ENCODE peak calls at places on chromosomes 4 and X, in five cellular contexts. One of them, this sample, is unnamed.

GRCh38 chr4:126106658-126107057 is 791.9 kb downstream of the FAT4 start:
- DNase-seq in lower lobe of right lung: no peak
- DNase-seq in progenitor cell of endocrine pancreas: no peak
- DNase-seq in A549: no peak
- DNase-seq in cardiac muscle cell: no peak
- DNase-seq in this sample: no peak

GRCh38 chr4:136637071-136637777 is 895.1 kb downstream of the PCDH18 start:
- DNase-seq in lower lobe of right lung: no peak
- DNase-seq in progenitor cell of endocrine pancreas: no peak
- DNase-seq in A549: no peak
- DNase-seq in cardiac muscle cell: peak; percentile 44
- DNase-seq in this sample: peak; percentile 69

GRCh38 chr4:69115851-69116213 is 19.6 kb downstream of the UGT2B7 start:
- DNase-seq in lower lobe of right lung: no peak
- DNase-seq in progenitor cell of endocrine pancreas: no peak
- DNase-seq in A549: no peak
- DNase-seq in cardiac muscle cell: no peak
- DNase-seq in this sample: no peak

GRCh38 chr4:73185903-73186302 is 72.7 kb downstream of the ANKRD17 start:
- DNase-seq in lower lobe of right lung: no peak
- DNase-seq in progenitor cell of endocrine pancreas: no peak
- DNase-seq in A549: no peak
- DNase-seq in cardiac muscle cell: no peak
- DNase-seq in this sample: no peak

GRCh38 chrX:143094501-143095110 is 68.9 kb downstream of the SPANXN4 start:
- DNase-seq in lower lobe of right lung: no peak
- DNase-seq in progenitor cell of endocrine pancreas: no peak
- DNase-seq in A549: no peak
- DNase-seq in cardiac muscle cell: no peak
- DNase-seq in this sample: no peak

GRCh38 chr4:139815646-139816601 is 150.3 kb downstream of the MGST2 start:
- DNase-seq in lower lobe of right lung: no peak
- DNase-seq in progenitor cell of endocrine pancreas: peak; percentile 15
- DNase-seq in A549: no peak
- DNase-seq in cardiac muscle cell: peak; percentile 29
- DNase-seq in this sample: peak; percentile 87

GRCh38 chrX:34300871-34301270 is 168.8 kb upstream of the FAM47A start:
- DNase-seq in lower lobe of right lung: no peak
- DNase-seq in progenitor cell of endocrine pancreas: peak; percentile 38
- DNase-seq in A549: no peak
- DNase-seq in cardiac muscle cell: peak; percentile 74
- DNase-seq in this sample: no peak

GRCh38 chrX:15336023-15336413 is 695 bp upstream of the PIGA start:
- DNase-seq in lower lobe of right lung: peak; percentile 47
- DNase-seq in progenitor cell of endocrine pancreas: no peak
- DNase-seq in A549: peak; percentile 53
- DNase-seq in cardiac muscle cell: peak; percentile 26
- DNase-seq in this sample: no peak

GRCh38 chr4:76703676-76704075 is 194.3 kb downstream of the SOWAHB start:
- DNase-seq in lower lobe of right lung: no peak
- DNase-seq in progenitor cell of endocrine pancreas: no peak
- DNase-seq in A549: no peak
- DNase-seq in cardiac muscle cell: no peak
- DNase-seq in this sample: no peak

GRCh38 chr4:122576261-122577188 is 44.3 kb downstream of the IL21 start:
- DNase-seq in lower lobe of right lung: no peak
- DNase-seq in progenitor cell of endocrine pancreas: no peak
- DNase-seq in A549: peak; percentile 19
- DNase-seq in cardiac muscle cell: peak; percentile 67
- DNase-seq in this sample: no peak

GRCh38 chr4:146834263-146835034 is 111.2 kb downstream of the TTC29 start:
- DNase-seq in lower lobe of right lung: no peak
- DNase-seq in progenitor cell of endocrine pancreas: no peak
- DNase-seq in A549: no peak
- DNase-seq in cardiac muscle cell: no peak
- DNase-seq in this sample: no peak

GRCh38 chr4:17358236-17358635 is 153.7 kb downstream of the QDPR start:
- DNase-seq in lower lobe of right lung: no peak
- DNase-seq in progenitor cell of endocrine pancreas: no peak
- DNase-seq in A549: no peak
- DNase-seq in cardiac muscle cell: no peak
- DNase-seq in this sample: no peak

GRCh38 chrX:38061335-38061734 is 55.0 kb downstream of the SYTL5 start:
- DNase-seq in lower lobe of right lung: no peak
- DNase-seq in progenitor cell of endocrine pancreas: no peak
- DNase-seq in A549: no peak
- DNase-seq in cardiac muscle cell: no peak
- DNase-seq in this sample: no peak

GRCh38 chr4:10173039-10173753 is 56.6 kb upstream of the WDR1 start:
- DNase-seq in lower lobe of right lung: no peak
- DNase-seq in progenitor cell of endocrine pancreas: no peak
- DNase-seq in A549: no peak
- DNase-seq in cardiac muscle cell: no peak
- DNase-seq in this sample: no peak
- TF ChIP-seq CTCF in lower lobe of right lung: no peak
- TF ChIP-seq CTCF in progenitor cell of endocrine pancreas: no peak
- TF ChIP-seq CTCF in A549: no peak
- TF ChIP-seq CTCF in cardiac muscle cell: peak; percentile 45
- TF ChIP-seq CTCF in this sample: no peak

GRCh38 chrX:137171626-137172025 is 137.8 kb upstream of the GPR101 start:
- DNase-seq in lower lobe of right lung: no peak
- DNase-seq in progenitor cell of endocrine pancreas: no peak
- DNase-seq in A549: no peak
- DNase-seq in cardiac muscle cell: no peak
- DNase-seq in this sample: no peak

GRCh38 chrX:137164329-137164728 is 130.5 kb upstream of the GPR101 start:
- DNase-seq in lower lobe of right lung: no peak
- DNase-seq in progenitor cell of endocrine pancreas: no peak
- DNase-seq in A549: no peak
- DNase-seq in cardiac muscle cell: no peak
- DNase-seq in this sample: no peak

GRCh38 chrX:137166591-137166990 is 132.8 kb upstream of the GPR101 start:
- DNase-seq in lower lobe of right lung: no peak
- DNase-seq in progenitor cell of endocrine pancreas: no peak
- DNase-seq in A549: no peak
- DNase-seq in cardiac muscle cell: peak; percentile 15
- DNase-seq in this sample: peak; percentile 20
- TF ChIP-seq CTCF in lower lobe of right lung: no peak
- TF ChIP-seq CTCF in progenitor cell of endocrine pancreas: peak; percentile 53
- TF ChIP-seq CTCF in A549: no peak
- TF ChIP-seq CTCF in cardiac muscle cell: no peak
- TF ChIP-seq CTCF in this sample: peak; percentile 18

DNA sequence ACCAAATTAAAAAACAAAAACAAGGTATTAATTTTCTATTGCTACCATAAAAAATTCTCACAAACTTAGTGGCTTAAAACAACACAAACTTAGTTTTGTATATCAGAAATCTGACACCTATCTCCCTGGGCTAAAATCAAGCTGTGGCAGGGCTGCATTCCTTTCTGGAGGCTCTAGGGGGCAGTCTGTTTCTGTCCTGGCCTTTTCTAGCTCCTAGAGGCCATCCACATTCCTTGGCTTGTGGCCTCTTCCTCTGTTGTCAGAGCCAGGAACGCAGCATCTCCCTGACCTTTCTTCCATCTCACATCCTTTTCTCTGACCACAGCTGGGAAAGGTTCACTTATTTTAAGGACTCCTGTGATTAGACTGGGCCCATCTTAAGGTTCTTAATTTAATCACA is 38.9 kb upstream of the TLR2 start:
- DNase-seq in lower lobe of right lung: no peak
- DNase-seq in progenitor cell of endocrine pancreas: no peak
- DNase-seq in A549: no peak
- DNase-seq in cardiac muscle cell: no peak
- DNase-seq in this sample: no peak
- TF ChIP-seq CTCF in lower lobe of right lung: no peak
- TF ChIP-seq CTCF in progenitor cell of endocrine pancreas: peak; percentile 29
- TF ChIP-seq CTCF in A549: no peak
- TF ChIP-seq CTCF in cardiac muscle cell: peak; percentile 14
- TF ChIP-seq CTCF in this sample: peak; percentile 26

GRCh38 chrX:50978920-50979660 is 68.6 kb downstream of the BMP15 start:
- DNase-seq in lower lobe of right lung: no peak
- DNase-seq in progenitor cell of endocrine pancreas: no peak
- DNase-seq in A549: no peak
- DNase-seq in cardiac muscle cell: no peak
- DNase-seq in this sample: no peak
- TF ChIP-seq CTCF in lower lobe of right lung: no peak
- TF ChIP-seq CTCF in progenitor cell of endocrine pancreas: no peak
- TF ChIP-seq CTCF in A549: no peak
- TF ChIP-seq CTCF in cardiac muscle cell: no peak
- TF ChIP-seq CTCF in this sample: no peak

GRCh38 chr4:112514449-112515277 is 1.3 kb downstream of the NEUROG2 start:
- DNase-seq in lower lobe of right lung: no peak
- DNase-seq in progenitor cell of endocrine pancreas: no peak
- DNase-seq in A549: no peak
- DNase-seq in cardiac muscle cell: no peak
- DNase-seq in this sample: peak; percentile 86
- TF ChIP-seq CTCF in lower lobe of right lung: no peak
- TF ChIP-seq CTCF in progenitor cell of endocrine pancreas: no peak
- TF ChIP-seq CTCF in A549: no peak
- TF ChIP-seq CTCF in cardiac muscle cell: no peak
- TF ChIP-seq CTCF in this sample: no peak

GRCh38 chrX:112368371-112368770 is 285.8 kb upstream of the TRPC5 start:
- DNase-seq in lower lobe of right lung: no peak
- DNase-seq in progenitor cell of endocrine pancreas: no peak
- DNase-seq in A549: no peak
- DNase-seq in cardiac muscle cell: no peak
- DNase-seq in this sample: no peak
- TF ChIP-seq CTCF in lower lobe of right lung: no peak
- TF ChIP-seq CTCF in progenitor cell of endocrine pancreas: peak; percentile 48
- TF ChIP-seq CTCF in A549: no peak
- TF ChIP-seq CTCF in cardiac muscle cell: no peak
- TF ChIP-seq CTCF in this sample: peak; percentile 15

DNA sequence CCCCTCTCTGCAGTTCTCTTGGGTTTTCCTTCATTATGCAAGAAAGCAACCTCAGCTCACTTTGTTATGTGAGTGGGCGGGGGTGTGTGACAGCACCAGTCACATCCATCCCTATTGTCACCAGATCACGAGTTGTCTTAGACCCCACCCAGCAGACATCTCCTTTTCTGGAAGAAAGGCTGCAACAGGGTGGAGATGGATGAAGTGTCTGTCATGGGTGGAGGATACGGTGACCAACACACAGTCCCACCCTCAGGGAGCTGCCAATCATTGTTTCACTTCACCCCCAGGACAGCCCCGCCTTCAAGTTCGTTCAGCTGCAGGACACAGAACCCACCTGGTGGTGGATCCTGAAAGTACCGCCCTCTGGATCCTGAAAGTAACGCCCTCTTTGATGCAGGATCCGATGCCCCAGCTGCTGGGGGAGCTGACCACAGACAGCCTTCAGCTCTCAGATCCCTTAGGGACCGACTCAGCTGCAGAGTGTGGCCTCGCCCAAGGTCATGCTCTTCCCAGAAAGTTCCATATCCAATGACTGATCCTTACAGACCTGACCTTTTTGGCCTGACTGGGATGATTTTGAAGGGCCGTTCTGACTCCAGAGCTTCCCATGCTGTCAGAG is 79.7 kb downstream of the SMIM20 start:
- DNase-seq in lower lobe of right lung: no peak
- DNase-seq in progenitor cell of endocrine pancreas: no peak
- DNase-seq in A549: peak; percentile 13
- DNase-seq in cardiac muscle cell: no peak
- DNase-seq in this sample: peak; percentile 82
- TF ChIP-seq CTCF in lower lobe of right lung: no peak
- TF ChIP-seq CTCF in progenitor cell of endocrine pancreas: peak; percentile 50
- TF ChIP-seq CTCF in A549: no peak
- TF ChIP-seq CTCF in cardiac muscle cell: peak; percentile 41
- TF ChIP-seq CTCF in this sample: peak; percentile 76

GRCh38 chr4:166594326-166594946 is 639.9 kb downstream of the SPOCK3 start:
- DNase-seq in lower lobe of right lung: no peak
- DNase-seq in progenitor cell of endocrine pancreas: peak; percentile 30
- DNase-seq in A549: peak; percentile 15
- DNase-seq in cardiac muscle cell: peak; percentile 77
- DNase-seq in this sample: peak; percentile 25
- TF ChIP-seq CTCF in lower lobe of right lung: no peak
- TF ChIP-seq CTCF in progenitor cell of endocrine pancreas: peak; percentile 88
- TF ChIP-seq CTCF in A549: peak; percentile 51
- TF ChIP-seq CTCF in cardiac muscle cell: peak; percentile 66
- TF ChIP-seq CTCF in this sample: no peak

GRCh38 chr4:71711044-71711984 is 72.6 kb downstream of the GC start:
- DNase-seq in lower lobe of right lung: no peak
- DNase-seq in progenitor cell of endocrine pancreas: no peak
- DNase-seq in A549: no peak
- DNase-seq in cardiac muscle cell: no peak
- DNase-seq in this sample: no peak

GRCh38 chr4:71713611-71714203 is 70.2 kb downstream of the GC start:
- DNase-seq in lower lobe of right lung: no peak
- DNase-seq in progenitor cell of endocrine pancreas: no peak
- DNase-seq in A549: no peak
- DNase-seq in cardiac muscle cell: peak; percentile 63
- DNase-seq in this sample: no peak

GRCh38 chr4:71711985-71712348 is 71.9 kb downstream of the GC start:
- DNase-seq in lower lobe of right lung: no peak
- DNase-seq in progenitor cell of endocrine pancreas: no peak
- DNase-seq in A549: no peak
- DNase-seq in cardiac muscle cell: no peak
- DNase-seq in this sample: no peak

DNA sequence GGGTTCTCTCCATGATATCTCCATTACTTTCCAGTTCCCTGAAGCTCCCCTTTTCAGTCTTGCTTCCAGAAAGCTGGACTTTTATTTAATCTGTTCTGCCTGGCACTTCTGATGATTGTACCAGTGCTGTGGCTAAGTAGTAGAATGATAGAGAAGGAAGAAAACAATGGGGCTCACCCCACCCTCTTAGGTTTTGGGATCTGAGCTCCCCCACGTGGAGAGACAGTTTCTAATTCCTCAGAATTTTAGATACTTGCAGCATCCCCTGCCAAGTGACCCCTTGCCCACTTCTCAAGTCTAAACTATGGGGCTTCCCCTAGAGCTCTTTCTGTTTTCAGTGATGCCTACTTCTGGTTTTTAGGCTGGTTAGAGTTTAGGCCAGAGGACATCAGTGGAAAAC is 73.9 kb downstream of the GC start:
- DNase-seq in lower lobe of right lung: no peak
- DNase-seq in progenitor cell of endocrine pancreas: no peak
- DNase-seq in A549: no peak
- DNase-seq in cardiac muscle cell: peak; percentile 14
- DNase-seq in this sample: no peak
- TF ChIP-seq CTCF in lower lobe of right lung: no peak
- TF ChIP-seq CTCF in progenitor cell of endocrine pancreas: no peak
- TF ChIP-seq CTCF in A549: peak; percentile 38
- TF ChIP-seq CTCF in cardiac muscle cell: peak; percentile 34
- TF ChIP-seq CTCF in this sample: no peak

This sample was measured in glutamatergic neuron.